ENCODE peak calls at places on chromosomes 16 and 17, in seven cellular contexts. J, X, A, B, E, R and C are unnamed samples.

GRCh38 chr17:6455321-6455705 is 11.1 kb downstream of the PIMREG start:
- DNase-seq in J (no peak), X (peak), A (no peak), B (peak), E (no peak), R (peak), C (no peak)

GRCh38 chr17:55500103-55500502 is 11.1 kb downstream of the SMIM36 start:
- DNase-seq in J (no peak), X (no peak), A (no peak), B (no peak), E (no peak), R (no peak), C (no peak)

GRCh38 chr17:14840616-14841231 is 424.4 kb downstream of the PMP22 start:
- DNase-seq in J (no peak), X (peak), A (peak), B (no peak), E (peak), R (no peak), C (peak)

GRCh38 chr17:50955160-50955559 is 89.0 kb upstream of the TOB1 start:
- DNase-seq in J (no peak), X (no peak), A (no peak), B (no peak), E (no peak), R (no peak), C (no peak)

GRCh38 chr17:56172517-56172982 is 19.3 kb downstream of the ANKFN1 start:
- DNase-seq in J (peak), X (no peak), A (peak), B (no peak), E (peak), R (peak), C (no peak)

GRCh38 chr16:7363397-7364053 is 30.9 kb downstream of the RBFOX1 start:
- DNase-seq in J (no peak), X (no peak), A (no peak), B (no peak), E (no peak), R (no peak), C (no peak)

GRCh38 chr16:79994413-79994812 is 393.9 kb upstream of the MAF start:
- DNase-seq in J (no peak), X (no peak), A (no peak), B (no peak), E (no peak), R (no peak), C (no peak)

GRCh38 chr16:49491736-49492089 is 118.1 kb downstream of the C16orf78 start:
- DNase-seq in J (peak), X (peak), A (no peak), B (peak), E (no peak), R (peak), C (no peak)

GRCh38 chr16:66274335-66275110 is 92.0 kb upstream of the CDH5 start:
- DNase-seq in J (no peak), X (peak), A (peak), B (no peak), E (no peak), R (no peak), C (no peak)

GRCh38 chr17:18159551-18160120 is 24.0 kb upstream of the ALKBH5 start:
- DNase-seq in J (no peak), X (peak), A (no peak), B (no peak), E (no peak), R (no peak), C (no peak)

GRCh38 chr17:49151996-49152395 is 19.4 kb downstream of the B4GALNT2 start:
- DNase-seq in J (no peak), X (no peak), A (no peak), B (no peak), E (no peak), R (no peak), C (no peak)

GRCh38 chr16:75343311-75343710 is 90.0 kb downstream of the CFDP1 start:
- DNase-seq in J (no peak), X (no peak), A (no peak), B (no peak), E (no peak), R (no peak), C (no peak)

GRCh38 chr17:63854709-63855108 is 12.2 kb upstream of the SMARCD2 start:
- DNase-seq in J (no peak), X (no peak), A (no peak), B (no peak), E (no peak), R (no peak), C (no peak)

GRCh38 chr16:23269248-23270091 is 32.6 kb upstream of the SCNN1B start:
- DNase-seq in J (no peak), X (no peak), A (peak), B (no peak), E (no peak), R (no peak), C (no peak)

GRCh38 chr16:68113059-68113757 is 28.0 kb downstream of the NFATC3 start:
- DNase-seq in J (no peak), X (no peak), A (no peak), B (no peak), E (no peak), R (no peak), C (no peak)

GRCh38 chr17:63751806-63752205 is 10.2 kb upstream of the STRADA start:
- DNase-seq in J (no peak), X (no peak), A (no peak), B (no peak), E (no peak), R (no peak), C (no peak)

GRCh38 chr17:78347453-78347852 is 12.4 kb downstream of the SOCS3 start:
- DNase-seq in J (no peak), X (no peak), A (no peak), B (no peak), E (no peak), R (peak), C (no peak)

GRCh38 chr16:2484898-2485508 is 10.1 kb downstream of the TBC1D24 start:
- DNase-seq in J (no peak), X (no peak), A (no peak), B (no peak), E (no peak), R (no peak), C (no peak)

GRCh38 chr16:1225051-1225451 is at the start of gene TPSG1:
- DNase-seq in J (no peak), X (no peak), A (no peak), B (no peak), E (no peak), R (no peak), C (no peak)

GRCh38 chr16:85635545-85636140 is 22.5 kb downstream of the GSE1 start:
- DNase-seq in J (no peak), X (no peak), A (no peak), B (no peak), E (no peak), R (no peak), C (no peak)

GRCh38 chr16:76201385-76201784 is 75.8 kb upstream of the CNTNAP4 start:
- DNase-seq in J (no peak), X (no peak), A (no peak), B (no peak), E (no peak), R (no peak), C (no peak)

GRCh38 chr16:78425957-78426590 is 326.6 kb downstream of the WWOX start:
- DNase-seq in J (no peak), X (no peak), A (no peak), B (no peak), E (no peak), R (no peak), C (no peak)

GRCh38 chr16:4330277-4330882 is 14.5 kb downstream of the GLIS2 start:
- DNase-seq in J (peak), X (peak), A (peak), B (peak), E (no peak), R (peak), C (no peak)

GRCh38 chr16:11448796-11449416 is 103.6 kb downstream of the RMI2 start:
- DNase-seq in J (no peak), X (no peak), A (no peak), B (no peak), E (no peak), R (no peak), C (no peak)

GRCh38 chr16:72094266-72094610 is 591 bp downstream of the DHX38 start:
- DNase-seq in J (no peak), X (peak), A (peak), B (peak), E (no peak), R (no peak), C (no peak)

GRCh38 chr16:70651524-70651923 is 5.2 kb downstream of the IL34 start:
- DNase-seq in J (no peak), X (peak), A (no peak), B (no peak), E (no peak), R (no peak), C (no peak)

GRCh38 chr17:76848670-76849069 is 19.5 kb upstream of the MGAT5B start:
- DNase-seq in J (no peak), X (no peak), A (no peak), B (no peak), E (no peak), R (no peak), C (no peak)

GRCh38 chr17:71084219-71084618 is 914.9 kb downstream of the KCNJ2 start:
- DNase-seq in J (no peak), X (no peak), A (peak), B (peak), E (no peak), R (peak), C (no peak)

GRCh38 chr17:48795444-48796162 is 21.4 kb downstream of the TTLL6 start:
- DNase-seq in J (no peak), X (peak), A (peak), B (no peak), E (no peak), R (no peak), C (peak)

GRCh38 chr17:7562208-7562605 is 488 bp downstream of the SENP3 start:
- DNase-seq in J (no peak), X (no peak), A (no peak), B (peak), E (no peak), R (no peak), C (no peak)

DNA sequence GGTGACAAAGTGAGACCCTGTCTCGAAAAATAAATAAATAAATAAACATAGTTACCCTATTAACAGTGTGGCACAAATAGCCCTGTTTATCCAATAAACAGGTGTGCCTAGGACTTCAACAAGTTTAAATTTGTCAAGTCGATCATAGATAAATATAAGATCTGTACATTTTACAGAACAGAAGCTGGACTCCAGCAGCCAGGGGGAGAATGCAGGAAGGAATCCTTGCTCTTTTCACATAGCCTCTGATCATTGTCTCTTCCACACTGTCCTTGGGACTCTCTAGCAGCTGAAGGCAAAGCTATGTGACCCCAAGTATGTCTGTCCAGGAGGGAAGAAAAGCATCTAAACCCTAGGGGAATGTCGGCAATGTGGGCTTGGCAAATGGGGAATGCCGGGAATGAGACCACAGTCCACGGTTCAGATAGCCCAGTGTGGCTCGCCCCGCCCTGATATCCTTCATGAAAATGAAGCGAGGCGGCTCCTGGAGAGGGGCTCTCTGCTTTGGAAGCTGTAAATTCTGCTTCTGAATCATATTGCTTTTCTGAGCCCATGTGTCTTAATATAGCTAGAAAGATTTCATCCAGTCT is 24.8 kb upstream of the GRB2 start:
- DNase-seq in J (no peak), X (peak), A (peak), B (peak), E (peak), R (no peak), C (peak)
- H3K4me3 ChIP-seq in J (no peak), X (no peak), A (no peak), B (no peak), E (no peak), R (no peak), C (no peak)

DNA sequence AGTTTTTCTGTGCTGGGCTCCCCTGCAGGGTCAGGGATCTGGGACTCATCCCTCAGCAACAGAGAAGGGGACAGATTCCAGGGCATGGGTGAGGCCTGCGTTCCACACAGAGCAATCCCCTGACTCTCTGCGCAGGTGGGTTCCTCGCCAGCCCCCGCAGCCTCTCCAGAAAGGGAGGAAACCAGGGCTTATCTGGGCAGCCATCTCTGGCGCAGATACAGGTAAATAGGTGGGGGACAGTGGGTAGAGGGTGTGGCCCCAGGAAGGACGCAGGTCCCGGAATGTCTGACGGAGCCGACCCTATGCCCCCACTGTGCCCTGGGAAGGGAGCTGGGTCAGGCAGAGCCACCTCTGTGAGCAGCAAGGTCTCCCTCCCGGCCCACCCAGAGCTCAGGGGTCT is 23.2 kb downstream of the PIEZO1 start:
- DNase-seq in J (no peak), X (no peak), A (no peak), B (no peak), E (no peak), R (no peak), C (no peak)
- TF ChIP-seq CTCF in J (no peak), X (no peak), A (no peak), B (no peak), E (no peak), R (no peak), C (no peak)

GRCh38 chr16:84312783-84313382 is 18.2 kb downstream of the WFDC1 start:
- DNase-seq in J (no peak), X (no peak), A (no peak), B (peak), E (no peak), R (peak), C (no peak)
- H3K4me3 ChIP-seq in J (peak), X (no peak), A (no peak), B (peak), E (no peak), R (peak), C (no peak)

DNA sequence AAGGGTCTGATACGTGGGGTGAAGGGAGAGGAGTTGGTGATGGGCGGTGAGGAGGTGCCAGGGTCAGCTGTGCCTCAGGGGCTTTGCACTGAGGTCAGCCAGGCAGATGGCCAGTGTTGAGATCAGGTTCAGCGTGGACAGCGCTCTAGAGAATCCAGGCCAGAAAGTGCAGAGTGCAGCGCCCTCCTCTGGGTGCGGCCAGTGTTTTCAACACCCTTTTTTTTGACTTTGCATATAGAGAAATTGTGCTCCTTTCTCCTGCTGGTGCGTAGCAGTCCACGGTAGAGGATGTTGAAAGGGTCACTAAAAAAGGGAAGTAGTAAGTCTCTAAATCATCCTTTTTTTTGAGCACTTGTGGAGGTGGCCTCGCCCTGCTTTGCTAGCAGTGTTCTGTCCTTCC is 53.9 kb downstream of the BANP start:
- DNase-seq in J (no peak), X (no peak), A (no peak), B (peak), E (no peak), R (no peak), C (no peak)
- TF ChIP-seq CTCF in J (no peak), X (no peak), A (peak), B (peak), E (peak), R (no peak), C (no peak)

GRCh38 chr17:81308161-81308560 is 13.1 kb upstream of the SLC38A10 start:
- DNase-seq in J (no peak), X (no peak), A (no peak), B (no peak), E (no peak), R (no peak), C (no peak)

GRCh38 chr17:81309140-81309858 is 14.2 kb upstream of the SLC38A10 start:
- DNase-seq in J (peak), X (peak), A (peak), B (peak), E (no peak), R (peak), C (no peak)

GRCh38 chr17:81311954-81312353 is 16.8 kb upstream of the SLC38A10 start:
- DNase-seq in J (no peak), X (no peak), A (no peak), B (no peak), E (no peak), R (no peak), C (no peak)

GRCh38 chr17:81310963-81311550 is 15.9 kb upstream of the SLC38A10 start:
- DNase-seq in J (no peak), X (no peak), A (no peak), B (no peak), E (no peak), R (no peak), C (no peak)

GRCh38 chr17:81309859-81310839 is 15.0 kb upstream of the SLC38A10 start:
- DNase-seq in J (no peak), X (no peak), A (no peak), B (no peak), E (no peak), R (no peak), C (no peak)
- H3K4me3 ChIP-seq in J (peak), X (no peak), A (no peak), B (no peak), E (no peak), R (peak), C (no peak)

GRCh38 chr16:5502467-5502869 is 404.9 kb upstream of the EEF2KMT start:
- DNase-seq in J (no peak), X (peak), A (no peak), B (peak), E (no peak), R (no peak), C (no peak)
- TF ChIP-seq CTCF in J (peak), X (no peak), A (no peak), B (peak), E (no peak), R (peak), C (no peak)

GRCh38 chr16:81094771-81095251 is 1.4 kb downstream of the GCSH start:
- DNase-seq in J (no peak), X (peak), A (peak), B (no peak), E (peak), R (no peak), C (no peak)
- H3K4me3 ChIP-seq in J (peak), X (peak), A (peak), B (peak), E (peak), R (peak), C (peak)